ENCODE peak calls at places on chromosomes 7 and 10, in five cellular contexts. P, T, O, L and D are unnamed samples. For H3K36me3, the result is how much of the 10 kb centered on the place peaks cover.

GRCh38 chr10:80493482-80494021 is 39.4 kb downstream of the TSPAN14 start:
- DNase-seq in P (no peak), T (peak), O (no peak), L (no peak), D (no peak)

GRCh38 chr7:129431911-129432643 is 2.2 kb upstream of the STRIP2 start:
- DNase-seq in P (no peak), T (no peak), O (no peak), L (no peak), D (no peak)

GRCh38 chr10:22321156-22321711 is 335 bp downstream of the BMI1 start:
- DNase-seq in P (peak), T (peak), O (no peak), L (peak), D (peak)

GRCh38 chr10:6135039-6135438 is 46.2 kb downstream of the RBM17 start:
- DNase-seq in P (no peak), T (no peak), O (no peak), L (no peak), D (no peak)

GRCh38 chr7:127018889-127019288 is 233.9 kb downstream of the GRM8 start:
- DNase-seq in P (no peak), T (no peak), O (no peak), L (no peak), D (no peak)

GRCh38 chr7:24139996-24140395 is 144.0 kb upstream of the NPY start:
- DNase-seq in P (no peak), T (no peak), O (no peak), L (no peak), D (no peak)

GRCh38 chr10:22542773-22543172 is 171.6 kb downstream of the PIP4K2A start:
- DNase-seq in P (no peak), T (no peak), O (no peak), L (no peak), D (no peak)

GRCh38 chr7:101506531-101506930 is 122.6 kb downstream of the MYL10 start:
- DNase-seq in P (no peak), T (no peak), O (no peak), L (no peak), D (peak)

GRCh38 chr10:102775973-102776669 is 32.4 kb downstream of the WBP1L start:
- DNase-seq in P (peak), T (peak), O (no peak), L (no peak), D (peak)

GRCh38 chr7:98051118-98051744 is 55.4 kb upstream of the LMTK2 start:
- DNase-seq in P (no peak), T (no peak), O (no peak), L (peak), D (no peak)

GRCh38 chr10:123202526-123202925 is 48.3 kb downstream of the BUB3 start:
- DNase-seq in P (no peak), T (no peak), O (no peak), L (no peak), D (no peak)

GRCh38 chr10:117439243-117439912 is 64.1 kb upstream of the PDZD8 start:
- DNase-seq in P (no peak), T (peak), O (no peak), L (no peak), D (peak)

GRCh38 chr10:11009471-11010308 is 8.0 kb upstream of the CELF2 start:
- DNase-seq in P (no peak), T (no peak), O (no peak), L (no peak), D (peak)

GRCh38 chr10:124997791-124998623 is 56.1 kb downstream of the ZRANB1 start:
- DNase-seq in P (no peak), T (no peak), O (no peak), L (no peak), D (no peak)

GRCh38 chr7:73519867-73520672 is 2.0 kb downstream of the BAZ1B start:
- DNase-seq in P (no peak), T (no peak), O (no peak), L (no peak), D (no peak)

GRCh38 chr7:22351878-22352277 is 5.1 kb downstream of the RAPGEF5 start:
- DNase-seq in P (no peak), T (no peak), O (no peak), L (no peak), D (peak)

GRCh38 chr7:26705567-26705966 is 158.8 kb downstream of the SKAP2 start:
- DNase-seq in P (no peak), T (peak), O (no peak), L (peak), D (peak)

GRCh38 chr10:95755511-95756004 is 405 bp upstream of the ENTPD1 start:
- DNase-seq in P (no peak), T (peak), O (no peak), L (no peak), D (no peak)

GRCh38 chr10:69318997-69319727 is 40.9 kb downstream of the HK1 start:
- DNase-seq in P (peak), T (peak), O (no peak), L (peak), D (peak)

GRCh38 chr10:98028168-98028770 is 2.2 kb downstream of the CRTAC1 start:
- DNase-seq in P (peak), T (peak), O (no peak), L (peak), D (peak)

GRCh38 chr10:113310317-113310716 is 242.5 kb upstream of the HABP2 start:
- DNase-seq in P (no peak), T (no peak), O (no peak), L (no peak), D (no peak)

GRCh38 chr7:29375641-29376562 is 181.3 kb downstream of the CHN2 start:
- DNase-seq in P (no peak), T (no peak), O (no peak), L (no peak), D (peak)

GRCh38 chr10:79562135-79562756 is 2.0 kb upstream of the SFTPA2 start:
- DNase-seq in P (peak), T (peak), O (peak), L (peak), D (peak)

GRCh38 chr7:36092221-36092771 is 60.8 kb upstream of the EEPD1 start:
- DNase-seq in P (no peak), T (no peak), O (no peak), L (no peak), D (no peak)

GRCh38 chr10:14749051-14749809 is 25.5 kb downstream of the FAM107B start:
- DNase-seq in P (peak), T (no peak), O (no peak), L (peak), D (no peak)

GRCh38 chr10:131178956-131179355 is 132.6 kb downstream of the TCERG1L start:
- DNase-seq in P (no peak), T (no peak), O (no peak), L (no peak), D (no peak)

GRCh38 chr7:14196555-14196954 is 207.1 kb upstream of the ETV1 start:
- DNase-seq in P (no peak), T (peak), O (no peak), L (no peak), D (peak)

GRCh38 chr7:158369866-158370265 is 217.8 kb downstream of the PTPRN2 start:
- DNase-seq in P (no peak), T (no peak), O (no peak), L (no peak), D (no peak)

GRCh38 chr7:46982928-46983327 is 599.0 kb downstream of the TNS3 start:
- DNase-seq in P (no peak), T (no peak), O (no peak), L (no peak), D (no peak)

GRCh38 chr7:45199506-45199905 is 41.9 kb downstream of the RAMP3 start:
- DNase-seq in P (no peak), T (no peak), O (no peak), L (no peak), D (no peak)

GRCh38 chr10:90179696-90180407 is 478.5 kb downstream of the KIF20B start:
- DNase-seq in P (no peak), T (peak), O (no peak), L (peak), D (peak)

GRCh38 chr10:113712755-113713154 is 33.0 kb downstream of the CASP7 start:
- DNase-seq in P (no peak), T (no peak), O (no peak), L (no peak), D (no peak)

GRCh38 chr7:69962077-69962855 is 364.0 kb downstream of the AUTS2 start:
- DNase-seq in P (peak), T (peak), O (no peak), L (no peak), D (no peak)

GRCh38 chr10:94006591-94007550 is 13.1 kb downstream of the PLCE1 start:
- DNase-seq in P (no peak), T (peak), O (no peak), L (peak), D (peak)

GRCh38 chr10:112261281-112261822 is 21.8 kb upstream of the TECTB start:
- DNase-seq in P (no peak), T (peak), O (no peak), L (no peak), D (peak)

GRCh38 chr7:118836933-118837332 is 612.4 kb downstream of the ANKRD7 start:
- DNase-seq in P (no peak), T (no peak), O (no peak), L (no peak), D (no peak)

GRCh38 chr7:64997164-64997908 is 6.5 kb upstream of the ZNF117 start:
- DNase-seq in P (no peak), T (no peak), O (no peak), L (no peak), D (no peak)
- H3K4me3 ChIP-seq in P (no peak), T (no peak), O (no peak), L (no peak), D (no peak)

GRCh38 chr7:121097577-121097976 is 109.1 kb downstream of the CPED1 start:
- DNase-seq in P (no peak), T (no peak), O (no peak), L (no peak), D (no peak)

GRCh38 chr7:121101621-121102020 is 113.1 kb downstream of the CPED1 start:
- DNase-seq in P (no peak), T (no peak), O (no peak), L (no peak), D (no peak)

GRCh38 chr7:121101083-121101482 is 112.6 kb downstream of the CPED1 start:
- DNase-seq in P (no peak), T (no peak), O (no peak), L (no peak), D (no peak)

GRCh38 chr7:121102619-121103018 is 114.1 kb downstream of the CPED1 start:
- DNase-seq in P (no peak), T (no peak), O (no peak), L (peak), D (peak)

DNA sequence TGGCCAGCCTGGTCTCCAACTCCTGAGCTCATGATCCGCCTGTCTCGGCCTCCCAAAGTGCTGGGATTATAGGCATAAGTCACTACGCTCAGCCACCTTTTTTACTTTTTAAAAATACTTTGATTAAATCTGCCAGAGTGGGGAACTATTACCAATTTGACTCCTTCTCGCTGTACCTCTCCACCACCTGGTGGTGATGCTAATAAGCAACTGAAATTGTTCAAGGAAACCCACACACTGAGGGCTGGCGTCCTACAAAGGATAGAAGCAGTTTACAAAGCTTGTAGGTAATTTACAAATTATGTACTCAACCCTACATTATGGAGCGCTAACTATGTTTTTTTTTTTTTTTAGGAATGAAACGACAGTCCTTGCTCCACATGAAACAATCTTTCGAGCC is 111.1 kb downstream of the CPED1 start:
- DNase-seq in P (no peak), T (no peak), O (no peak), L (no peak), D (no peak)
- TF ChIP-seq CTCF in P (no peak), T (peak), O (no peak), L (no peak), D (no peak)

GRCh38 chr7:50356212-50356944 is 51.9 kb downstream of the IKZF1 start:
- DNase-seq in P (no peak), T (no peak), O (no peak), L (no peak), D (no peak)

GRCh38 chr7:50355817-50356178 is 51.3 kb downstream of the IKZF1 start:
- DNase-seq in P (no peak), T (no peak), O (no peak), L (no peak), D (no peak)

GRCh38 chr7:50357346-50357745 is 52.8 kb downstream of the IKZF1 start:
- DNase-seq in P (no peak), T (no peak), O (no peak), L (no peak), D (no peak)

GRCh38 chr7:50358306-50358705 is 53.8 kb downstream of the IKZF1 start:
- DNase-seq in P (no peak), T (no peak), O (no peak), L (no peak), D (no peak)

GRCh38 chr7:50356945-50357268 is 52.4 kb downstream of the IKZF1 start:
- DNase-seq in P (no peak), T (no peak), O (no peak), L (no peak), D (no peak)
- H3K36me3 ChIP-seq in P (under half), T (under half), O (under half), L (under half), D (under half)

GRCh38 chr10:30439931-30440330 is 5.9 kb downstream of the MAP3K8 start:
- DNase-seq in P (no peak), T (no peak), O (no peak), L (no peak), D (no peak)

GRCh38 chr10:30436688-30437038 is 2.7 kb downstream of the MAP3K8 start:
- DNase-seq in P (no peak), T (no peak), O (no peak), L (no peak), D (no peak)

GRCh38 chr10:30436200-30436599 is 2.2 kb downstream of the MAP3K8 start:
- DNase-seq in P (no peak), T (peak), O (no peak), L (peak), D (no peak)

GRCh38 chr10:30437039-30437781 is 3.2 kb downstream of the MAP3K8 start:
- DNase-seq in P (no peak), T (peak), O (no peak), L (no peak), D (peak)

GRCh38 chr10:30438016-30438850 is 4.2 kb downstream of the MAP3K8 start:
- DNase-seq in P (no peak), T (no peak), O (no peak), L (no peak), D (peak)
- H3K4me3 ChIP-seq in P (no peak), T (no peak), O (peak), L (no peak), D (no peak)

GRCh38 chr7:157017149-157017548 is 6.7 kb upstream of the MNX1 start:
- DNase-seq in P (no peak), T (no peak), O (no peak), L (no peak), D (no peak)

GRCh38 chr7:157016352-157017041 is 6.0 kb upstream of the MNX1 start:
- DNase-seq in P (no peak), T (no peak), O (no peak), L (no peak), D (no peak)

GRCh38 chr7:157017639-157018327 is 7.3 kb upstream of the MNX1 start:
- DNase-seq in P (no peak), T (no peak), O (no peak), L (no peak), D (no peak)

GRCh38 chr7:157014635-157015555 is 4.4 kb upstream of the MNX1 start:
- DNase-seq in P (no peak), T (no peak), O (no peak), L (no peak), D (no peak)

GRCh38 chr7:157016024-157016351 is 5.5 kb upstream of the MNX1 start:
- DNase-seq in P (no peak), T (no peak), O (no peak), L (no peak), D (no peak)
- TF ChIP-seq CTCF in P (no peak), T (no peak), O (no peak), L (no peak), D (no peak)